ENCODE peak calls at places on chromosomes 1 and 21, in five cellular contexts. J is NT2/D1, W is cardiac muscle cell, G is tibial artery, I is body of pancreas. K is an unnamed sample. For H3K4me1 and H3K9me3, the result is how much of the 10 kb centered on the place peaks cover.

GRCh38 chr1:157045251-157046218 is at the start of gene ARHGEF11:
- DNase-seq in J (peak), W (peak), G (peak), I (peak), K (peak)

GRCh38 chr1:245997471-245998258 is 509.4 kb downstream of the SMYD3 start:
- DNase-seq in J (no peak), W (peak), G (no peak), I (peak), K (no peak)

GRCh38 chr1:7975212-7975865 is 13.8 kb downstream of the PARK7 start:
- DNase-seq in J (peak), W (peak), G (peak), I (peak), K (no peak)

GRCh38 chr1:97943354-97943753 is 22.5 kb upstream of the DPYD start:
- DNase-seq in J (no peak), W (peak), G (no peak), I (no peak), K (no peak)

GRCh38 chr1:74908797-74909196 is 175.8 kb downstream of the TYW3 start:
- DNase-seq in J (no peak), W (no peak), G (no peak), I (no peak), K (no peak)

GRCh38 chr1:154859786-154860153 is 10.3 kb downstream of the KCNN3 start:
- DNase-seq in J (no peak), W (no peak), G (no peak), I (no peak), K (no peak)

GRCh38 chr1:119783354-119784126 is 14.8 kb upstream of the HMGCS2 start:
- DNase-seq in J (no peak), W (peak), G (no peak), I (no peak), K (no peak)

GRCh38 chr1:182244451-182244850 is 147.1 kb downstream of the GLUL start:
- DNase-seq in J (no peak), W (no peak), G (no peak), I (no peak), K (no peak)

GRCh38 chr1:36159614-36160387 is 3.8 kb downstream of the MAP7D1 start:
- DNase-seq in J (no peak), W (no peak), G (no peak), I (no peak), K (no peak)

GRCh38 chr1:209593747-209594146 is 10.2 kb downstream of the CAMK1G start:
- DNase-seq in J (no peak), W (no peak), G (no peak), I (no peak), K (no peak)

GRCh38 chr21:38804617-38805281 is 980 bp upstream of the ETS2 start:
- DNase-seq in J (no peak), W (peak), G (peak), I (peak), K (peak)

GRCh38 chr1:52595061-52595460 is 7.1 kb upstream of the GPX7 start:
- DNase-seq in J (no peak), W (no peak), G (no peak), I (no peak), K (no peak)

GRCh38 chr21:41170442-41170841 is 2.5 kb downstream of the BACE2 start:
- DNase-seq in J (no peak), W (peak), G (no peak), I (peak), K (peak)

GRCh38 chr21:43018519-43018918 is 44.2 kb downstream of the PKNOX1 start:
- DNase-seq in J (no peak), W (no peak), G (no peak), I (no peak), K (no peak)

GRCh38 chr1:159339517-159339916 is 37.4 kb downstream of the FCER1A start:
- DNase-seq in J (no peak), W (peak), G (no peak), I (no peak), K (no peak)

GRCh38 chr1:56403321-56403720 is 176.0 kb downstream of the PLPP3 start:
- DNase-seq in J (no peak), W (no peak), G (no peak), I (no peak), K (no peak)

GRCh38 chr1:173856903-173857302 is 10.9 kb downstream of the GAS5 start:
- DNase-seq in J (no peak), W (peak), G (no peak), I (no peak), K (no peak)

GRCh38 chr1:213989740-213990472 is 2.1 kb downstream of the PROX1 start:
- DNase-seq in J (no peak), W (no peak), G (no peak), I (peak), K (peak)

GRCh38 chr1:6822530-6823359 is 37.5 kb downstream of the CAMTA1 start:
- DNase-seq in J (no peak), W (no peak), G (no peak), I (peak), K (no peak)

GRCh38 chr1:27306892-27307850 is 14.8 kb upstream of the TMEM222 start:
- DNase-seq in J (peak), W (no peak), G (no peak), I (no peak), K (no peak)

GRCh38 chr1:64136749-64137568 is 66.5 kb upstream of the UBE2U start:
- DNase-seq in J (peak), W (peak), G (peak), I (peak), K (peak)

GRCh38 chr1:184986250-184986649 is 11.9 kb upstream of the NIBAN1 start:
- DNase-seq in J (no peak), W (peak), G (no peak), I (no peak), K (no peak)

GRCh38 chr1:50105430-50105829 is 3.3 kb upstream of the ELAVL4 start:
- DNase-seq in J (no peak), W (no peak), G (no peak), I (no peak), K (no peak)

GRCh38 chr1:111707906-111708305 is 31.3 kb downstream of the INKA2 start:
- DNase-seq in J (no peak), W (peak), G (no peak), I (no peak), K (no peak)

GRCh38 chr1:234484991-234485739 is 6.2 kb upstream of the TARBP1 start:
- DNase-seq in J (no peak), W (no peak), G (no peak), I (no peak), K (no peak)

GRCh38 chr1:31381394-31382287 is 8.8 kb upstream of the FABP3 start:
- DNase-seq in J (no peak), W (peak), G (no peak), I (no peak), K (no peak)

GRCh38 chr21:44723177-44724131 is 12.1 kb upstream of the TSPEAR start:
- DNase-seq in J (no peak), W (peak), G (no peak), I (no peak), K (no peak)

GRCh38 chr1:236021424-236022135 is 43.3 kb downstream of the NID1 start:
- DNase-seq in J (no peak), W (peak), G (no peak), I (no peak), K (no peak)

GRCh38 chr1:231748744-231749143 is 122.2 kb downstream of the DISC1 start:
- DNase-seq in J (no peak), W (peak), G (no peak), I (peak), K (peak)

GRCh38 chr1:89085781-89086180 is 20.8 kb upstream of the GBP1 start:
- DNase-seq in J (peak), W (peak), G (no peak), I (peak), K (peak)

GRCh38 chr1:197787056-197787455 is 11.8 kb upstream of the DENND1B start:
- DNase-seq in J (no peak), W (no peak), G (no peak), I (no peak), K (no peak)

GRCh38 chr1:109950509-109950908 is 34.1 kb upstream of the AHCYL1 start:
- DNase-seq in J (no peak), W (no peak), G (no peak), I (no peak), K (no peak)
- H3K4me1 ChIP-seq in J (under half), W (under half), G (under half), I (under half), K (under half)

DNA sequence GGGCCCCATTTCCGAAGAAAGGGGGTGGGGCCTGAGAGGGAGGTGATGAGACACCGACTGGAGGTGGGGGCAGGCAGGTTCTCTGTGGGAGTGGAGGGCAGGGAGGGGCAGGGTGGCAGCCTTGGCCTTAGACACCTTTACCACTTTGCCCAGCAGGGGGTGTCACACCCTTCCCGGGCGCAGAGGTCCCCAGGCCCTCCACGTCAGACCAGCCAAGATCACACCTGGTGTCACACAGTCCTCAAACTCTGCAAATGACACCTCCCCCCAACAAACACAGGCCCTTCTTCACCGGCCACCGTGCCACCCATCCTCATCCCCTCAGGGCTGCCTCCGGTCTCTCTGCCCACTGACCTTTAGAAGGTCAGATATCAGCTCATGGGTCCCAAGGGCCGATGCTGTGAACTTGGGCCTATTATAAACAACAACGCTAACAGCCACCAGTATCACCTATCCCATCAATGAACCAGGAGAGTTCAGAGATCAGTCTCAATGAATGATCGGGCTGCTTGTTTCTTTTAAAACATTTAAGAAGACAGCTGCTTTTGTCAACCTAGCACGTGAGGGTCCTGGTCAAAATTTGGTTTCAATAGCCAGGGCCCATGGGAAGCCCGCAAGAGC is 103.9 kb downstream of the CASZ1 start:
- DNase-seq in J (no peak), W (no peak), G (no peak), I (peak), K (peak)
- H3K4me3 ChIP-seq in J (no peak), W (peak), G (peak), I (no peak), K (no peak)

GRCh38 chr1:109257682-109258421 is 8.5 kb downstream of the CELSR2 start:
- DNase-seq in J (no peak), W (no peak), G (no peak), I (no peak), K (no peak)
- H3K9me3 ChIP-seq in J (under half), W (under half), G (under half), I (under half), K (under half)

DNA sequence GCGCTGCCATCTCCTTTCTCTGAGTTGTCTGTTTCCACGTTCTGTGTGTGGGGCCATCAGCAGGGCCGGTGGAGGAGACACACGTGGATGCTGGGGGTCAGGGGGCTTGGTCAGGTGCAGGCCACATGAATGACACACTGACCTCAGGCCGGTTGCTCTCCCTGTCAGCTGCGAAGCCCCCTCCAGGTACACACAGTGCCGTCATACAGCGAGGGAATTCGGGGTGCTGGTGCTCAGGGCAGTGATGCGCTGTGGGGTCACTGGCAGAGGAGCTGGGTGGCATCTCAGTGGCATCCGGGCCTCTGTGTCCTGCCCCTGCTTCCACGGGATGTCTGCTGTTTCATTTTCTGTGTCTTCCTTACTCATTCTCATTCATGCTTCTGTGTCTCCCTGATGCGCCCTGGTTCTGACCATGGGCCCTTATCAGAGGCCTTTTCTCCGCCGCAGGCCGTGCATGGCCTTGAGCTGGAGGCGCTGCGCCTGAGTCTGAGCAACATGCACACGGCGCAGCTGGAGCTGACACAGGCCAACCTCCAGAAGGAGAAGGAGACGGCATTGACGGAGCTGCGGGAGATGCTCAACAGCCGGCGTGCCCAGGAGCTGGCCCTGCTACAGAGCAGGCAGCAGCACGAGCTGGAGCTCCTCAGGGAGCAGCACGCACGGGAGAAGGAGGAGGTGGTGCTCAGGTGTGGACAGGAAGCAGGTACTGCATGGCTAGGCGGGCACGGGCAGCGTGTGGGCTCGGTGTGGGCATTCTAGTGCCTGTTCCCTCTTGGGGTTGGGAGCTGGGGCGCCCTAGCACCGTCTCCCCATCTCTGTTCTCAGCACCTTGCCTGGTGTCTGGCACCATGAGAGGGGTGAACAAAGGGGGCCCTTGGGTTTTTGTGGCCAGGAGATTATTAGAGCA is 22.6 kb downstream of the PCNT start:
- DNase-seq in J (no peak), W (no peak), G (no peak), I (no peak), K (no peak)
- H3K4me1 ChIP-seq in J (under half), W (under half), G (under half), I (under half), K (under half)

DNA sequence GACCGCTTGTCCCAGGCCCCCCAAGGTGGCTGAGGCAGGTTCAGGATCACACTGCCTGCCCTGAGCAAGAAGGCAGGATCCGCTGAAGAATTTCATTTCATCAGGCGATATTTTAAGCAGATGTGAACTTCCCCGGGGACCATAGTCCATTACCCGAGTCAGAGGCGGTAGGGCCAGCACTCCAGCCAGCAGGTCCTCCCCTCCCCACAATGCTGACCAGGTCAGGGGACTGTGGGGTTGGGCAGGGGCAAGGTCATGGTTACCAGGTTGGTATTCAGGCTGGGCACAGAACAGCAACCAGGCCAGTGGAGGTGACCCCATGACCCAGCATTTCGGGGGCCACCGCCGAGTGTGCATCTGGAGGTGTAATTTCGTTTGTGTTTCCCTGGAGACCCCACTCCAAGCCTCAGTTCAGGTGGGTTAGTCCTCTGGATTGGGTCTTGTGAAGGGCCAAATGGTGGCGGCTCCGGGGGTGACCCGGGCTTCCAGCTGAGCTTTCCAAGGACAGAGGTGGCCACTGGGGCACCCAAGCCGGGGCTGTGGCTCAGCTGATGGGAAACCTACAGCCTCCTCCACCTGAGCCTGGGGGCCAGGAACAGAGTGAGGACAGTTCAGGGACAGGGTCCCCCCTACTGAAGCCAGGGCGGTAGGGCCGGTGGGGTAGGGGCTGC is 2.6 kb downstream of the PRDM16 start:
- DNase-seq in J (no peak), W (no peak), G (no peak), I (peak), K (peak)
- H3K4me3 ChIP-seq in J (no peak), W (peak), G (peak), I (no peak), K (no peak)